ENCODE peak calls at places on chromosomes 1 and 21, in seven cellular contexts. W is Calu3, Y is colonic mucosa, E is mammary epithelial cell, D is GM20000, X is endothelial cell, N is keratinocyte. L is an unnamed sample.

GRCh38 chr1:208951908-208952307 is 631.6 kb upstream of the CAMK1G start:
- DNase-seq in N (no peak), X (no peak), E (no peak), D (no peak), Y (peak; percentile 42), W (no peak), L (no peak)

GRCh38 chr21:42106425-42106824 is 35.3 kb downstream of the UMODL1 start:
- DNase-seq in Y (no peak), E (no peak), X (no peak), D (no peak), N (no peak), W (no peak), L (no peak)

GRCh38 chr1:69915347-69915746 is 290.0 kb downstream of the LRRC40 start:
- DNase-seq in X (no peak), N (no peak), Y (no peak), D (no peak), W (no peak), E (no peak), L (no peak)

GRCh38 chr1:224623743-224624333 is 7.7 kb downstream of the CNIH3 start:
- DNase-seq in X (peak; percentile 27), N (no peak), D (peak; percentile 72), W (peak; percentile 13), E (peak; percentile 85), Y (peak; percentile 30), L (peak; percentile 94)

GRCh38 chr1:6347641-6348487 is 45.7 kb downstream of the ACOT7 start:
- DNase-seq in X (peak; percentile 64), E (no peak), W (peak; percentile 59), N (no peak), Y (peak; percentile 74), D (peak; percentile 74), L (peak; percentile 71)

GRCh38 chr1:156342556-156342955 is 4.2 kb downstream of the TSACC start:
- DNase-seq in X (no peak), E (no peak), Y (no peak), N (no peak), D (no peak), W (no peak), L (no peak)

GRCh38 chr1:31875636-31876236 is 59.9 kb upstream of the SPOCD1 start:
- DNase-seq in X (no peak), E (no peak), Y (no peak), W (no peak), N (no peak), D (no peak), L (no peak)

GRCh38 chr1:3690282-3691065 is 38.2 kb downstream of the TP73 start:
- DNase-seq in W (no peak), N (peak; percentile 53), Y (no peak), D (no peak), E (peak; percentile 85), X (no peak), L (no peak)

GRCh38 chr1:182699673-182700350 is 15.4 kb upstream of the RGS8 start:
- DNase-seq in Y (no peak), N (no peak), X (peak; percentile 18), D (no peak), E (no peak), W (no peak), L (no peak)

GRCh38 chr21:28233536-28234220 is 759.0 kb downstream of the LTN1 start:
- DNase-seq in E (no peak), W (no peak), N (no peak), D (no peak), X (no peak), Y (no peak), L (no peak)

GRCh38 chr1:1062364-1063163 is 11.5 kb downstream of the RNF223 start:
- DNase-seq in E (no peak), W (no peak), D (no peak), X (no peak), N (no peak), Y (no peak), L (no peak)

GRCh38 chr1:35894183-35894582 is 11.2 kb downstream of the AGO1 start:
- DNase-seq in D (peak; percentile 53), W (no peak), E (no peak), N (no peak), Y (no peak), X (no peak), L (no peak)

GRCh38 chr1:99527545-99527944 is 118.4 kb upstream of the PALMD start:
- DNase-seq in X (no peak), Y (no peak), W (no peak), N (no peak), E (no peak), D (no peak), L (no peak)

GRCh38 chr1:176639136-176639535 is 176.2 kb downstream of the PAPPA2 start:
- DNase-seq in D (no peak), Y (no peak), X (no peak), N (no peak), E (no peak), W (no peak), L (no peak)

GRCh38 chr1:223739366-223740057 is 27.2 kb downstream of the CAPN2 start:
- DNase-seq in X (no peak), D (no peak), E (peak; percentile 32), W (peak; percentile 44), N (no peak), Y (peak; percentile 67), L (no peak)

GRCh38 chr1:236507022-236507700 is 16.6 kb upstream of the LGALS8 start:
- DNase-seq in N (no peak), Y (no peak), W (no peak), E (no peak), D (no peak), X (no peak), L (no peak)
- TF ChIP-seq CTCF in N (no peak), Y (no peak), W (no peak), E (no peak), D (no peak), X (no peak), L (no peak)

DNA sequence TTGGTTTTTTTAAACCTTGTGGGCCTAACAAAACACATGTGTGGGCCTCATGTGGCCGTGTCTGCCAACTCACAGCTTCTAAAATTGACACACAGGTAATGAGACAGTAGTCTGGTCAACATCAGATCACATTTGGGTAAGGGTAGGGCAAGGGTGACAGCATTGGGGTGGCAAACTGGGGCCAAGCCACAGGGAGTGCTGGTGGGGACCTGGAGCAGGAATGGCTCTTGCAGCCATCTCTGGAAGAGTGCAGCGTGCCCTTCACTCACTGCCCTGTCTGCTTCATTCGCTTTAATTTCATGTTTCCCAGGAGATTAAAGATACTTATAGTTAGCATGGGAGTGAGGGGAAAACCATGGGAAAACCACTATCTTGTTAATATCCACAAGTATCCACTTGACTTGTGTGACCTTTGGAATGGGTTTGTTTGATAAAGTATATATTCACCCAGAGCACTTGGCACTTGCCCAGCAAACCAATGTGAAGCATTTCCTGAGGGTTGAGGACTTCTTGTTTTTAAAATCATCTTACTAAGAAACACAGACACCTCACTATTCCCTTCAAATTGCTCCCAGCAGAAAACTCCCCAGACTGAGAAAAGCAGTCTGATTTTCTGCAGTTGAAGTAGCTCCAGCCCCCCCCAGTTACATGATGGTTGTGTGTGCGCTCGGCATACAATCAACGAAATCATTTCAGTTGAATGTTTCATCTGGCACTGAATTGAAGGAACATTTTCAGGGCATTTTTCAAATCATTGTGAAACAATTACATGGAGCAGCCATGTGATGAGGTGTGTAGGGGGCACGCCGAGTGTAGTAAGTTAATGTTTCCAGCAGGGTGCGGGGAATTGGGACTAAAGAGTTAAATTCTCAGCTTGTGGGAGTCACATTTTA is 175.7 kb downstream of the VPS13D start:
- DNase-seq in N (no peak), Y (peak; percentile 84), X (no peak), W (no peak), D (no peak), E (no peak), L (no peak)
- TF ChIP-seq CTCF in N (no peak), Y (no peak), X (peak; percentile 43), W (no peak), D (no peak), E (no peak), L (no peak)

GRCh38 chr1:39210649-39211048 is 6.2 kb downstream of the MACF1 start:
- DNase-seq in E (no peak), D (no peak), X (no peak), Y (no peak), W (no peak), N (no peak), L (no peak)
- TF ChIP-seq CTCF in E (no peak), D (no peak), X (no peak), Y (no peak), W (no peak), N (no peak), L (no peak)

GRCh38 chr1:84947536-84948410 is 49.1 kb downstream of the MCOLN2 start:
- DNase-seq in N (peak; percentile 62), E (peak; percentile 75), W (no peak), Y (no peak), X (no peak), D (no peak), L (no peak)

GRCh38 chr1:84946631-84947030 is 50.3 kb downstream of the MCOLN2 start:
- DNase-seq in N (no peak), E (no peak), X (no peak), W (no peak), D (no peak), Y (no peak), L (no peak)

GRCh38 chr1:84940481-84940880 is 47.5 kb upstream of the LPAR3 start:
- DNase-seq in W (no peak), D (no peak), E (peak; percentile 35), N (no peak), Y (no peak), X (no peak), L (no peak)

GRCh38 chr1:84941843-84942242 is 48.8 kb upstream of the LPAR3 start:
- DNase-seq in D (no peak), Y (no peak), X (no peak), N (no peak), W (no peak), E (no peak), L (no peak)

GRCh38 chr1:84944767-84945486 is 51.9 kb upstream of the LPAR3 start:
- DNase-seq in W (peak; percentile 86), N (peak; percentile 67), Y (peak; percentile 87), D (peak; percentile 50), X (peak; percentile 76), E (peak; percentile 81), L (peak; percentile 84)
- TF ChIP-seq CTCF in W (peak; percentile 81), N (peak; percentile 63), Y (peak; percentile 94), D (peak; percentile 50), X (peak; percentile 81), E (peak; percentile 76), L (peak; percentile 95)

GRCh38 chr1:119358661-119359060 is 9.9 kb upstream of the HAO2 start:
- DNase-seq in D (no peak), W (no peak), X (no peak), Y (no peak), N (peak; percentile 97), E (peak; percentile 93), L (no peak)
- TF ChIP-seq CTCF in D (no peak), W (no peak), X (no peak), Y (no peak), N (no peak), E (no peak), L (no peak)

DNA sequence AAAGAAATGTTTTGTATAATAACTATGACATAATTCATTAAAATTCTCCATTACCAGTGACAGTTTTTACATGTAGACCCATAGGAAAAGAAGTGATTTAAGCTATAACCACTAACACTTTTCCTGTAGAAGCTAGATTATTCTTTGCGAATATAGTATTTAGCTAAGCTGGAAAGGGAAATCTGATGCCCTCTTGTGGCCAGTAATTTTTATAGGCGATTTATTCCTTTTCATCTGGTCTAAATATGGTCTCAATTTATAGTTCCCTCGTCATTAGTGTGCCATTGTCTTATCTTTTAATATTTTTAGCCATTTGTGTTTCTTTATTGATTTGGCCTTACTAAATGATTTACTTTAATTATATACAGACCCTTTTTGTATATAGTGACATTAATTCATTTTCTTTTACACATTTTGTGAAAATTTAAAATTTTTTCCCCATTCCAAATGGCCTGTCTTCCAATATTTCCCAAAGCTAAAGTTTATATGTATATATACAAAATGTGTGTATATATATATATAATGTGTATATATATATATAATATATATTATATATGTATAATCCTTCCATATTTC is 26.7 kb downstream of the BTG3 start:
- DNase-seq in D (no peak), X (no peak), W (peak; percentile 22), N (no peak), E (peak; percentile 24), Y (peak; percentile 38), L (peak; percentile 9)
- TF ChIP-seq CTCF in D (peak; percentile 29), X (peak; percentile 71), W (peak; percentile 17), N (peak; percentile 27), E (peak; percentile 62), Y (peak; percentile 57), L (peak; percentile 66)